ENCODE peak calls at places on chromosomes 6 and 20, in four cellular contexts. V is Daoy; P is effector CD4-positive, alpha-beta T cell; K is astrocyte of the spinal cord. U is an unnamed sample.

GRCh38 chr6:145548941-145549652 is 186.2 kb downstream of the EPM2A start:
- DNase-seq in V (no peak), K (no peak), P (no peak), U (no peak)

GRCh38 chr6:27502508-27503435 is 29.9 kb upstream of the ZNF184 start:
- DNase-seq in P (peak), V (peak), K (peak), U (no peak)

GRCh38 chr6:27237089-27237723 is 10.3 kb upstream of the PRSS16 start:
- DNase-seq in V (peak), P (no peak), K (peak), U (no peak)

GRCh38 chr20:3592931-3593330 is 70.3 kb downstream of the GFRA4 start:
- DNase-seq in P (no peak), V (no peak), K (no peak), U (no peak)

GRCh38 chr20:34708621-34709043 is 4.5 kb downstream of the TP53INP2 start:
- DNase-seq in P (peak), K (peak), V (peak), U (peak)

GRCh38 chr6:42661540-42662153 is 60.8 kb downstream of the PRPH2 start:
- DNase-seq in P (peak), V (peak), K (peak), U (peak)

GRCh38 chr20:37223053-37223452 is 38.6 kb downstream of the GHRH start:
- DNase-seq in V (peak), P (no peak), K (peak), U (no peak)

GRCh38 chr6:17632929-17633328 is 32.8 kb downstream of the FAM8A1 start:
- DNase-seq in P (no peak), K (no peak), V (no peak), U (no peak)

GRCh38 chr6:166619912-166620311 is 7.1 kb downstream of the RPS6KA2 start:
- DNase-seq in V (peak), K (peak), P (no peak), U (no peak)

U was measured in posterior vena cava.